ENCODE peak calls at places on chromosomes 3 and 15, in four cellular contexts. B, A, U and R are unnamed samples. For H3K4me1 and H3K36me3, the result is how much of the 10 kb centered on the place peaks cover.

GRCh38 chr3:108311797-108312196 is 15.4 kb downstream of the HHLA2 start:
- DNase-seq in U (no peak), A (no peak), B (no peak), R (no peak)

GRCh38 chr15:33158359-33158758 is 36.2 kb downstream of the FMN1 start:
- DNase-seq in B (no peak), U (no peak), A (no peak), R (no peak)

GRCh38 chr3:136070953-136071949 is 105.7 kb downstream of the PPP2R3A start:
- DNase-seq in U (no peak), A (no peak), B (peak), R (no peak)

GRCh38 chr3:155908086-155908485 is 37.6 kb downstream of the GMPS start:
- DNase-seq in A (no peak), U (no peak), B (no peak), R (no peak)

GRCh38 chr3:172040976-172041963 is 1.9 kb downstream of the FNDC3B start:
- DNase-seq in B (no peak), A (no peak), U (no peak), R (peak)

GRCh38 chr3:82474711-82475110 is 713.3 kb upstream of the GBE1 start:
- DNase-seq in U (no peak), A (no peak), B (no peak), R (no peak)

GRCh38 chr3:58696093-58696492 is 29.5 kb upstream of the FAM3D start:
- DNase-seq in A (no peak), U (no peak), B (no peak), R (peak)

GRCh38 chr3:73773228-73773627 is 148.5 kb upstream of the PDZRN3 start:
- DNase-seq in U (no peak), A (no peak), B (peak), R (no peak)

GRCh38 chr3:124811441-124811840 is 75.7 kb downstream of the ITGB5 start:
- DNase-seq in B (no peak), A (no peak), U (no peak), R (peak)

GRCh38 chr3:158936530-158937113 is 134.8 kb downstream of the MFSD1 start:
- DNase-seq in A (no peak), U (no peak), B (no peak), R (no peak)

GRCh38 chr3:47399531-47400270 is 18.9 kb downstream of the PTPN23 start:
- DNase-seq in B (no peak), A (no peak), U (no peak), R (no peak)

GRCh38 chr3:117761992-117762944 is 1052.7 kb downstream of the TUSC7 start:
- DNase-seq in B (no peak), A (no peak), U (no peak), R (no peak)

GRCh38 chr3:185781759-185782158 is 43.1 kb downstream of the IGF2BP2 start:
- DNase-seq in A (no peak), B (no peak), U (no peak), R (no peak)

GRCh38 chr3:174613173-174613572 is 246.0 kb upstream of the NAALADL2 start:
- DNase-seq in A (no peak), B (no peak), U (no peak), R (no peak)

GRCh38 chr3:9727041-9727595 is 4.4 kb upstream of the BRPF1 start:
- DNase-seq in B (no peak), A (no peak), U (peak), R (peak)

GRCh38 chr3:190645932-190646331 is 132.0 kb downstream of the IL1RAP start:
- DNase-seq in A (no peak), U (no peak), B (no peak), R (no peak)

GRCh38 chr15:66997212-66997611 is 68.2 kb upstream of the SMAD3 start:
- DNase-seq in U (no peak), A (no peak), B (no peak), R (no peak)

GRCh38 chr3:103873024-103873423 is 1438.2 kb downstream of the ZPLD1 start:
- DNase-seq in U (no peak), A (no peak), B (no peak), R (no peak)

GRCh38 chr15:100516592-100517489 is 11.9 kb downstream of the CERS3 start:
- DNase-seq in A (no peak), B (no peak), U (no peak), R (no peak)

GRCh38 chr3:64150527-64151238 is 74.6 kb downstream of the PRICKLE2 start:
- DNase-seq in B (peak), A (peak), U (peak), R (peak)

GRCh38 chr3:5017953-5018531 is 38.8 kb downstream of the BHLHE40 start:
- DNase-seq in A (peak), U (peak), B (peak), R (peak)

GRCh38 chr15:57897870-57898269 is 167.6 kb downstream of the ALDH1A2 start:
- DNase-seq in B (no peak), U (no peak), A (no peak), R (no peak)

GRCh38 chr15:66454143-66454542 is 43.4 kb downstream of the SNAPC5 start:
- DNase-seq in B (no peak), A (no peak), U (no peak), R (no peak)

GRCh38 chr3:61806810-61807209 is 245.4 kb downstream of the PTPRG start:
- DNase-seq in B (no peak), A (no peak), U (no peak), R (no peak)
- H3K4me1 ChIP-seq in B (under half), A (under half), U (under half), R (under half)

GRCh38 chr15:41798607-41799487 is 24.6 kb downstream of the MAPKBP1 start:
- DNase-seq in B (no peak), U (peak), A (no peak), R (peak)
- H3K27ac ChIP-seq in B (no peak), U (peak), A (no peak), R (no peak)

DNA sequence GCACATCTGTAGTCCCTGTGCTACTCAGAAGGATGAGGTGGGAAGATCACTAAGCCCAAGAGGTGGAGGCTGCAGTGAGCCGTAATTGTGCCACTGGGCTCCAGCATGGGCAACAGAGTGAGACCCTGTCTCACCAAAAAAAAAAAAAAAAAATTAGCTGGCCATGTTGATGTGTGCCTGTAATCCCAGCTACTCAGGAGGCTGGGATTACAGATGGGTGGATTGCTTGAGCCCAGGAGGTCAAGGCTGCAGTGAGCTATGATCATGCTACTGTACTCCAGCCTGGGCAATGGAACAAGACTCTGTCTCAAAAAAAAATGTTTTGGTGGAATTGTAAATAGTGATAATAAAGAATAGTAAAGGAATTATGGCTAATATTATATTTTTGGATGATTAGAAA is 9.9 kb downstream of the ATRIP start:
- DNase-seq in U (no peak), B (peak), A (no peak), R (no peak)
- H3K36me3 ChIP-seq in U (under half), B (under half), A (under half), R (under half)

GRCh38 chr15:73922186-73923151 is 3.8 kb upstream of the LOXL1 start:
- DNase-seq in U (no peak), A (no peak), B (peak), R (no peak)

GRCh38 chr15:73924258-73924921 is 1.9 kb upstream of the LOXL1 start:
- DNase-seq in A (no peak), U (no peak), B (peak), R (no peak)

GRCh38 chr15:73921257-73921890 is 4.9 kb upstream of the LOXL1 start:
- DNase-seq in U (no peak), B (peak), A (no peak), R (no peak)

GRCh38 chr15:73923156-73923487 is 3.1 kb upstream of the LOXL1 start:
- DNase-seq in A (no peak), U (no peak), B (no peak), R (no peak)

GRCh38 chr15:73923488-73924164 is 2.6 kb upstream of the LOXL1 start:
- DNase-seq in U (no peak), A (no peak), B (peak), R (no peak)
- H3K4me1 ChIP-seq in U (under half), A (half or more), B (under half), R (under half)

GRCh38 chr3:196740476-196741400 is 1.1 kb downstream of the PAK2 start:
- DNase-seq in B (no peak), A (no peak), U (no peak), R (peak)

GRCh38 chr3:196736670-196737374 is 2.8 kb upstream of the PAK2 start:
- DNase-seq in U (no peak), A (no peak), B (no peak), R (no peak)

GRCh38 chr3:196739671-196740475 is at the start of gene PAK2:
- DNase-seq in A (peak), B (peak), U (peak), R (peak)

GRCh38 chr3:196737655-196738054 is 2.0 kb upstream of the PAK2 start:
- DNase-seq in A (no peak), B (no peak), U (no peak), R (no peak)

DNA sequence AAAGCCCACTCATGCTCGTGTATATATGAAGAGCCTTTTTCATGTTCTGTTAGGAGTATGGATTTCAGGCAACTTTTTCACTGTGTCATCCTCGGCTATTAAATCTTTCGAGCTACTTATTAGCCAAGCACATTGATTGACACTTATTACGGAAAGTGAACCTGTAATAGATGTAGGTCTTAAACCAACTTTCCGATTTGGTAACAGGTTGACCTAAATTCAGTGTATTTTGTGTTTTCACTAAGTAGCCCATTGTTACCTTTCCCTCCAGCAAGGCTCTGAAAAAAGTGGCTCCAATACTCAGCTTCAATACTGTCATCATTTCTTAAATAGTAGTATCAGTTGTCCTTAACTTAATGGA is 1.7 kb downstream of the PAK2 start:
- DNase-seq in A (no peak), B (no peak), U (no peak), R (no peak)
- H3K27ac ChIP-seq in A (peak), B (peak), U (peak), R (peak)

GRCh38 chr3:11835028-11835639 is 11.6 kb downstream of the TAMM41 start:
- DNase-seq in U (no peak), B (no peak), A (no peak), R (no peak)
- H3K36me3 ChIP-seq in U (under half), B (under half), A (under half), R (under half)

DNA sequence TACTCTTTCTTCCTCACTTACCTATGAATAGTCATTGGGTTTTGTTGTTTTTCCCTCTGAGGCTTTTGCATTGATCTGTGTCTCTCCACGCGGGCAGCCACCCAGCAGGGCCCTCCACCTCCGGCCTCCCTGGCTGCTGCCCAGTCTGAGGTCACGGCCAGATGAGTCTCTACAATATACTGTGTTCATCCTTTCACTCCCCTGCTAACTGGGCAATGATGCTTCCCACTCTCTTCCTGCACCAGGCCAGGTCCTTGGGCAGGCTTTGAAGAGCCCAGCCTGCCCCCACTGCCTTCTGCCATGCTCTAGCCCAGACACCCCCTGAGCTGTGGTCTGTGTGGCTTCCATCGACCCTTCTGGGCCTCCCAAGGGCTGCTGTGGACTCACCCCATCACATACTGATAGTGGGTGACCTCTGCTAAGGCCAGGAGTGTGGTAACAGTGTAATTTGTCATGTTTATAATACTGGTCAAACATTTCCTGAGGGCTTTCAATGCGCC is 18.0 kb downstream of the PDIA5 start:
- DNase-seq in B (peak), A (no peak), U (no peak), R (no peak)
- H3K4me1 ChIP-seq in B (under half), A (half or more), U (under half), R (under half)